ENCODE peak calls at places on chromosomes 3 and 15, in eight cellular contexts. I is breast epithelium; D is neural crest cell; B is CD8-positive, alpha-beta T cell; J is WERI-Rb-1; W is cardiac fibroblast; R is psoas muscle; C is adrenal gland. N is an unnamed sample.

GRCh38 chr15:51090753-51091152 is 4.0 kb downstream of the TNFAIP8L3 start:
- DNase-seq in I (no peak), D (no peak), B (no peak), J (no peak), W (no peak), R (no peak), C (no peak), N (no peak)

GRCh38 chr15:99411234-99411633 is 154.6 kb upstream of the MEF2A start:
- DNase-seq in I (no peak), D (no peak), B (no peak), J (no peak), W (no peak), R (no peak), C (no peak), N (no peak)

GRCh38 chr3:16357698-16358097 is 92.7 kb downstream of the OXNAD1 start:
- DNase-seq in I (no peak), D (no peak), B (no peak), J (no peak), W (peak), R (no peak), C (no peak), N (no peak)

GRCh38 chr15:24764375-24765171 is 89.0 kb downstream of the NPAP1 start:
- DNase-seq in I (no peak), D (no peak), B (no peak), J (no peak), W (no peak), R (no peak), C (no peak), N (no peak)

GRCh38 chr3:21942328-21942727 is 191.3 kb upstream of the ZNF385D start:
- DNase-seq in I (no peak), D (no peak), B (no peak), J (no peak), W (peak), R (peak), C (no peak), N (no peak)

GRCh38 chr3:81027344-81027743 is 734.1 kb downstream of the GBE1 start:
- DNase-seq in I (no peak), D (no peak), B (no peak), J (no peak), W (no peak), R (no peak), C (no peak), N (no peak)

GRCh38 chr15:50816191-50816590 is 50.7 kb upstream of the SPPL2A start:
- DNase-seq in I (no peak), D (no peak), B (no peak), J (no peak), W (no peak), R (no peak), C (no peak), N (no peak)

GRCh38 chr3:150871192-150871591 is 34.0 kb downstream of the MINDY4B start:
- DNase-seq in I (no peak), D (no peak), B (no peak), J (no peak), W (peak), R (no peak), C (no peak), N (no peak)

GRCh38 chr15:40441736-40442531 is 1.2 kb downstream of the BAHD1 start:
- DNase-seq in I (no peak), D (peak), B (no peak), J (peak), W (no peak), R (peak), C (peak), N (peak)

GRCh38 chr15:40439461-40440299 is 1.1 kb upstream of the BAHD1 start:
- DNase-seq in I (no peak), D (no peak), B (no peak), J (peak), W (no peak), R (peak), C (peak), N (peak)

GRCh38 chr15:40443255-40443654 is 2.5 kb downstream of the BAHD1 start:
- DNase-seq in I (no peak), D (no peak), B (no peak), J (no peak), W (no peak), R (no peak), C (peak), N (no peak)

GRCh38 chr15:40440300-40441011 is at the start of gene BAHD1:
- DNase-seq in I (peak), D (peak), B (peak), J (peak), W (peak), R (peak), C (peak), N (peak)

GRCh38 chr15:40441012-40441735 is 421 bp downstream of the BAHD1 start:
- DNase-seq in I (no peak), D (peak), B (no peak), J (no peak), W (no peak), R (no peak), C (no peak), N (peak)
- TF ChIP-seq CTCF in I (no peak), D (no peak), B (no peak), J (no peak), W (no peak), R (no peak), C (no peak), N (no peak)

DNA sequence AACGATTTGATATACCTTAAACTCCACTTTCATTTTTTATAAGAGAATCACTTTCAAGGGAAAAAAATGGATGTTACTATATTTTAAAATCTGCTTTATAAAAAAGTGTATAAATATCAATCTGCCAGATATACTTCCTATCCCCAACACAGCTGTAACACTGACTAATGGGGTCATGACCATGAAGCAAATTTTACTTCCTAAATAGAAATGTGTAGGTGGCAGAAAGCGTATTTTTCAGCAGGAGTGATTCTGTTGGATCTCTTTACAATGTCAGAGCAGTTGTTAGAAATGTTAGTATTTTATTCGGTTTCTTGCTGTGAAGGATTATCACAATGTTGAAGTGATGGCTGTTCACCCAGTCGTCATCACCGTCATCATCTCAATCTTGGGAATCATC is 5.5 kb upstream of the C15orf40 start:
- DNase-seq in I (no peak), D (no peak), B (no peak), J (no peak), W (no peak), R (no peak), C (no peak), N (no peak)
- TF ChIP-seq CTCF in I (no peak), D (no peak), B (no peak), J (no peak), W (no peak), R (no peak), C (no peak), N (no peak)

GRCh38 chr15:77533986-77534385 is 98.7 kb downstream of the LINGO1 start:
- DNase-seq in I (no peak), D (no peak), B (no peak), J (no peak), W (no peak), R (peak), C (no peak), N (no peak)

GRCh38 chr15:77533530-77533929 is 99.2 kb downstream of the LINGO1 start:
- DNase-seq in I (no peak), D (no peak), B (no peak), J (peak), W (no peak), R (peak), C (no peak), N (no peak)

GRCh38 chr15:77537006-77537405 is 95.7 kb downstream of the LINGO1 start:
- DNase-seq in I (no peak), D (no peak), B (no peak), J (no peak), W (no peak), R (no peak), C (no peak), N (no peak)

GRCh38 chr15:77538011-77538410 is 94.7 kb downstream of the LINGO1 start:
- DNase-seq in I (no peak), D (no peak), B (no peak), J (no peak), W (no peak), R (no peak), C (no peak), N (no peak)

DNA sequence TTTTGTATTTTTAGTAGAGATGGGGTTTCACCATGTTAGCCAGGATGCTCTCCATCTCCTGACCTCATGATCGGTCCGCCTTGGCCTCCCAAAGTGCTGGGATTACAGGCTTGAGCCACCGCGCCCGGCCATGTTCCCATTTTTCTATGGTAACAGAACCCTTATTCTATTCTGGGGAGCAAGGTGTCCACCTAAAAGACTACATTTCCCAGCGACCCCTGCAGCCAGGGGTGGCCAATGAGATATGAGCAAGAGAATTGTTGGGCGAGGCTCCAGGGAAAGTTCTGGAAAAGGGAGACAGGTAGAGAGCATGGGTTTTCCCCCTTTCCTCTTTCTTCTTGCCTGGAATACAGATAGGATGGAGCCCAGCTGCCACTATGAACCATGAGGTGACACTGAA is 96.9 kb downstream of the LINGO1 start:
- DNase-seq in I (no peak), D (no peak), B (no peak), J (no peak), W (no peak), R (peak), C (no peak), N (no peak)
- TF ChIP-seq CTCF in I (no peak), D (no peak), B (no peak), J (no peak), W (no peak), R (no peak), C (no peak), N (no peak)

GRCh38 chr3:124984754-124985153 is 50.2 kb upstream of the MUC13 start:
- DNase-seq in I (no peak), D (no peak), B (no peak), J (no peak), W (no peak), R (no peak), C (no peak), N (no peak)

GRCh38 chr3:124982855-124983254 is 48.3 kb upstream of the MUC13 start:
- DNase-seq in I (no peak), D (no peak), B (no peak), J (no peak), W (no peak), R (no peak), C (no peak), N (no peak)

GRCh38 chr3:124985358-124985757 is 50.8 kb upstream of the MUC13 start:
- DNase-seq in I (no peak), D (no peak), B (no peak), J (no peak), W (peak), R (no peak), C (no peak), N (no peak)

GRCh38 chr3:124981472-124981871 is 46.9 kb upstream of the MUC13 start:
- DNase-seq in I (no peak), D (no peak), B (no peak), J (no peak), W (no peak), R (no peak), C (no peak), N (no peak)

DNA sequence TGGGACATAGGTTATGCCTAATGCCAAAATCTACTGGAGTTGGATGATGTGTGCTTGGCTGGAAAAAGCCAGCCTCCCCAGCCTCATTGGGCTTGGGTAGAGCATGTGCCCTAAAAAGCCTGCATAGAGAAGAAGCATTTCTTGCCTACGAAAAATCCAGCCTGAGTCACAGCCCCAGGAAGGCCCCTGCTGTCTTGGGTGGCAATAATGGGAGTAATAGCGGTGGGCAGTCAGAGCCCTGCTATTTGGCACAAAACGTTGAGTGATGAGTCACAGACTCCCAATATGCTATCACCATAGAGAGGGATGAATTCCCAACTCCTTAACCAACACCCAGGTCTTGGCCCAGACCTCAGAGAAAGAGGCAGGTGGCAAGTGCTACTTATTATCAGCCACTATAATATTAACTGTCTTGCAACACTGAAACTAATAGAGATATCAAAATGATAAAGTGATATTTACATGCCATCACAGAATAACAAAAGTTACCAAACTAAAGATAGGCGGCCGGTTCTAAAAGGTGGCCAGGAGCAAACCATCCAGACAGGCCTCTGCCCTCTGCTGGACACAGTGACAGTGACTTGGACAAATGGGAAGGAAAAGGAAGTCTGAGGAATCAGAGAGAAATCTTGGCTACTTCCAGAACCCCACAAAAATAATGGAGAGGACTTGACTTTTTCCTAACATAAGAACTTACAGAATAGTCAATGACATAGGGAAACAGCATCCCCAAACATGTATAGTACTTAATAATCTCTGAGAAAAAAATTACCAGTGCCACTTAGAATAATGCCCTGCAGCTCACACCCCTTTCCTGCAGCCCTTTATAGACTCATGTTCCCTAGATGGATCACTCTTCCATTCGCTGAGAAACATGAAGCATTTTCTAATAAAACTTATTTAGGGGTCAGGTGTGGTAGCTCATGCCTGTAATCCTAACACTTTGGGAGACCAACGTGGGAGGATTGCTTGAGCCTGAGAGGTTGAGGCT is 51.9 kb upstream of the MUC13 start:
- DNase-seq in I (no peak), D (peak), B (no peak), J (no peak), W (peak), R (no peak), C (peak), N (no peak)
- TF ChIP-seq CTCF in I (peak), D (peak), B (no peak), J (peak), W (peak), R (peak), C (peak), N (peak)

DNA sequence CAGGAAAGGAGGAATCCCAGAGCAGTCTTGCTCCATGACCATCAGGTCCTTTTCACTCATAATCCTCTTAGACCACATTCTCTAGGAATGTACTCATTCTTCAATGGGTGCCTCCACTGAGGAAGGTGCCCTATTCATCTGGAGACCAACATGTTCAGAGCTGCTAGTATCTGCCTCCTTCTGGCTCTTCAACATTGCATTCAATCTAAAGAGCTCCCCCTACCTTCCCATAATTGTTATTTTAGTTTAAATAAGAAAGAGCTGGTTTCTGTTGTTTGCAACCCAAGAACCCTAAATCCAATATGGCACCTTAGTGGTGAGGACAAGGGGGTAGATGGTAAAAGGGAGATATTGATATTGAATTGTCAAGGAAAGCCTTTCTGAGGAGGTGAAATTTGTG is 67.6 kb downstream of the SCN11A start:
- DNase-seq in I (no peak), D (no peak), B (no peak), J (no peak), W (no peak), R (no peak), C (no peak), N (no peak)
- TF ChIP-seq CTCF in I (no peak), D (no peak), B (no peak), J (no peak), W (no peak), R (no peak), C (no peak), N (no peak)

GRCh38 chr15:76973906-76974305 is 21.0 kb upstream of the PSTPIP1 start:
- DNase-seq in I (no peak), D (no peak), B (no peak), J (no peak), W (no peak), R (no peak), C (no peak), N (no peak)

GRCh38 chr15:76974456-76975083 is 20.4 kb upstream of the PSTPIP1 start:
- DNase-seq in I (no peak), D (no peak), B (no peak), J (no peak), W (no peak), R (no peak), C (no peak), N (no peak)

GRCh38 chr15:76972420-76973361 is 22.2 kb upstream of the PSTPIP1 start:
- DNase-seq in I (no peak), D (no peak), B (no peak), J (no peak), W (peak), R (no peak), C (peak), N (no peak)

GRCh38 chr15:76976572-76977270 is 18.2 kb upstream of the PSTPIP1 start:
- DNase-seq in I (no peak), D (no peak), B (no peak), J (no peak), W (peak), R (no peak), C (no peak), N (no peak)

GRCh38 chr15:76973362-76973743 is 21.6 kb upstream of the PSTPIP1 start:
- DNase-seq in I (no peak), D (peak), B (peak), J (peak), W (peak), R (peak), C (no peak), N (peak)
- TF ChIP-seq CTCF in I (no peak), D (peak), B (peak), J (peak), W (peak), R (peak), C (peak), N (peak)

GRCh38 chr3:196903740-196904139 is 36.0 kb downstream of the SENP5 start:
- DNase-seq in I (no peak), D (no peak), B (no peak), J (no peak), W (no peak), R (no peak), C (no peak), N (no peak)
- TF ChIP-seq CTCF in I (no peak), D (no peak), B (no peak), J (no peak), W (no peak), R (no peak), C (no peak), N (no peak)

GRCh38 chr3:170078620-170079281 is 41.0 kb downstream of the GPR160 start:
- DNase-seq in I (no peak), D (no peak), B (no peak), J (no peak), W (no peak), R (no peak), C (no peak), N (no peak)
- TF ChIP-seq CTCF in I (no peak), D (no peak), B (no peak), J (no peak), W (no peak), R (no peak), C (no peak), N (no peak)